ENCODE peak calls at places on chromosomes 16 and 17, in nine cellular contexts. G, N, R, W, K, E, A, T and I are unnamed samples.

GRCh38 chr16:20878682-20879147 is 21.4 kb downstream of the DCUN1D3 start:
- DNase-seq in G (no peak), N (no peak), R (no peak), W (no peak), K (no peak), E (no peak), A (no peak), T (no peak), I (no peak)

GRCh38 chr17:63293310-63293709 is 152.8 kb downstream of the CYB561 start:
- DNase-seq in G (no peak), N (no peak), R (no peak), W (no peak), K (no peak), E (no peak), A (no peak), T (no peak), I (no peak)

GRCh38 chr16:12811441-12812198 is 7.9 kb upstream of the CPPED1 start:
- DNase-seq in G (no peak), N (no peak), R (no peak), W (no peak), K (peak), E (no peak), A (no peak), T (no peak), I (no peak)

GRCh38 chr17:4739122-4740024 is at the start of the genes CXCL16 and ZMYND15:
- DNase-seq in G (peak), N (peak), R (no peak), W (peak), K (peak), E (peak), A (peak), T (peak), I (peak)

GRCh38 chr16:75733305-75734141 is 7.2 kb upstream of the CPHXL start:
- DNase-seq in G (no peak), N (no peak), R (peak), W (peak), K (peak), E (no peak), A (no peak), T (no peak), I (no peak)

GRCh38 chr16:19601083-19601976 is 45.8 kb downstream of the VPS35L start:
- DNase-seq in G (no peak), N (no peak), R (peak), W (no peak), K (no peak), E (peak), A (no peak), T (no peak), I (peak)

GRCh38 chr17:31296156-31296555 is 883 bp downstream of the OMG start:
- DNase-seq in G (no peak), N (no peak), R (no peak), W (no peak), K (no peak), E (no peak), A (no peak), T (no peak), I (no peak)

GRCh38 chr17:34721326-34721725 is 141.9 kb downstream of the TMEM132E start:
- DNase-seq in G (no peak), N (no peak), R (no peak), W (no peak), K (peak), E (no peak), A (no peak), T (no peak), I (no peak)

GRCh38 chr16:20902426-20902825 is 1.9 kb downstream of the LYRM1 start:
- DNase-seq in G (no peak), N (no peak), R (no peak), W (no peak), K (no peak), E (no peak), A (no peak), T (no peak), I (no peak)

GRCh38 chr16:30724641-30725464 is 23.4 kb upstream of the PHKG2 start:
- DNase-seq in G (peak), N (no peak), R (no peak), W (peak), K (no peak), E (no peak), A (no peak), T (no peak), I (no peak)
- H3K27ac ChIP-seq in G (peak), N (no peak), R (peak), W (no peak), K (no peak), E (no peak), A (no peak), T (no peak), I (no peak)

GRCh38 chr17:9878361-9878760 is 26.7 kb downstream of the RCVRN start:
- DNase-seq in G (no peak), N (no peak), R (no peak), W (no peak), K (no peak), E (no peak), A (no peak), T (no peak), I (no peak)

GRCh38 chr17:9872852-9873251 is 32.2 kb downstream of the RCVRN start:
- DNase-seq in G (no peak), N (no peak), R (no peak), W (peak), K (no peak), E (no peak), A (no peak), T (no peak), I (no peak)

GRCh38 chr17:9874722-9875121 is 30.3 kb downstream of the RCVRN start:
- DNase-seq in G (no peak), N (no peak), R (no peak), W (no peak), K (no peak), E (no peak), A (no peak), T (no peak), I (no peak)

GRCh38 chr17:9878791-9879525 is 26.1 kb downstream of the RCVRN start:
- DNase-seq in G (no peak), N (no peak), R (no peak), W (no peak), K (no peak), E (no peak), A (no peak), T (no peak), I (no peak)

GRCh38 chr17:9875441-9875840 is 29.6 kb downstream of the RCVRN start:
- DNase-seq in G (no peak), N (no peak), R (no peak), W (no peak), K (no peak), E (no peak), A (no peak), T (no peak), I (no peak)
- H3K27ac ChIP-seq in G (no peak), N (no peak), R (peak), W (peak), K (no peak), E (no peak), A (peak), T (no peak), I (no peak)

DNA sequence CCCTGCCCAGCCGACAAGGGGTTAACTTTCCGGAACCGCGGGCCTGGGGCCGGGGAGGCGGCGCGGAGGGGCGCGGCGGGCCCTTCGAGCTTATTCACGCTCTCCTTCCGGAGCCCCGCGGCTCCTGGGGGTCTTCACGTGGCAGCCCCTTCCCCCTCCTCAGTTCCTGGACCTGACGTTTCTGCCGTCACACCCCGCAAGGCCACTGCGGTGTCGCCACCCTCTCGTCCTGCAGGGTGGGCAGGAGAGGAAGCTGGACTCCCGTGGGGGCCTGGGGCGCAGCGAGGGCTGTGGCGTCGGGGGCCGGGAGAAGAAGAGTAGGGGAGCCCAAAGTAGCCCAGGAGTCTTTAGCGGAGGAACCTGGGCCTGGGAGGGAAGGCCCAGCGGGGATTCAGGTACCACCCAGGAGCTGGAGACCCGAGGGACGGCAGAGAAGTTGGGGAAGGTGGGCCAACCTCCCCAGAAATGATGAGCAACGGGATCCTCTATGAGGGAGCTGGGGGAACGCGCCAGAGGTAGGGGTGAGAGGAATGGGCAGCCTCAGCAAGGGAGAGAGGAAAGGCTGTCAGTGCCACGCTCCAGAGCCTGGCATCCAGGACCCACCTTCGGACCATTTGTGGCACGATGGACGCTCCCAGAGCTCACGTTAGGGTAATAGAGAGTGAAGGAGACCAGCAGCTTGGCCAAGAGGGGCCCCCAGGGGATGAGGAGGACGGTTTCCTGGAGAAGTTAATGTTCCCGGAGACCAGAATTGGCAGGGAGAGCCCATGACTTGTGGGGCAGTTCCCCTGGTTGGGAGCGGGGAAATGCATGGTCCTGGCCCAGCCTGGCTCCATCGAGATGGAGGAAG is 3.3 kb upstream of the HIC1 start:
- DNase-seq in G (peak), N (no peak), R (no peak), W (no peak), K (no peak), E (no peak), A (no peak), T (peak), I (no peak)
- H3K27ac ChIP-seq in G (no peak), N (no peak), R (peak), W (no peak), K (no peak), E (no peak), A (no peak), T (no peak), I (no peak)

GRCh38 chr17:61498595-61498994 is 46.4 kb downstream of the TBX4 start:
- DNase-seq in G (no peak), N (no peak), R (no peak), W (no peak), K (no peak), E (no peak), A (no peak), T (no peak), I (no peak)

GRCh38 chr17:61499632-61500031 is 47.4 kb downstream of the TBX4 start:
- DNase-seq in G (peak), N (no peak), R (no peak), W (no peak), K (no peak), E (no peak), A (no peak), T (no peak), I (no peak)

GRCh38 chr17:61496957-61497653 is 44.9 kb downstream of the TBX4 start:
- DNase-seq in G (no peak), N (no peak), R (no peak), W (no peak), K (no peak), E (no peak), A (no peak), T (no peak), I (no peak)

GRCh38 chr17:61496174-61496956 is 44.1 kb downstream of the TBX4 start:
- DNase-seq in G (peak), N (no peak), R (no peak), W (no peak), K (no peak), E (no peak), A (no peak), T (no peak), I (no peak)

DNA sequence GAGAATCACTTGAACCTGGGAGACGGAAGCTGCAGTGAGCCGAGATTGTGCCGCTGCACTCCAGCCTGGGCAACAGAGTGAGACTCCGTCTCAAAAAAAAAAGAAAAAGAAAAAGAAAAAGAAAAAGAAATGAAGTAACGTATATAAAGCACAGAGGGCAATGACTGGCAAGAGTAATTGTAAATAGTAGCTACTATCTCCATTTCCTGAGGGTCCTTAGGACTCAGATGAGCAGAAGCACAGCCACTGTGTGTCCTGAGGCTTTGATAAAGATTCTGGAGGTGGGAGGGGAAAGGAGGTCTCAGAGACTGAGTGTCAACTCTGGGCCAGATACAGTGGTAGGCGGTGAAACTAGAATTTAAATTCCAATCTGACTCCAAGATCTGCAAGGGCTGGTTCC is 45.8 kb downstream of the TBX4 start:
- DNase-seq in G (no peak), N (no peak), R (no peak), W (no peak), K (no peak), E (no peak), A (no peak), T (no peak), I (no peak)
- H3K27ac ChIP-seq in G (no peak), N (no peak), R (no peak), W (no peak), K (no peak), E (no peak), A (no peak), T (no peak), I (no peak)

GRCh38 chr16:31106509-31107464 is 1.4 kb upstream of the BCKDK start:
- DNase-seq in G (no peak), N (no peak), R (no peak), W (no peak), K (no peak), E (no peak), A (no peak), T (no peak), I (no peak)
- H3K27ac ChIP-seq in G (no peak), N (no peak), R (no peak), W (no peak), K (no peak), E (no peak), A (no peak), T (no peak), I (no peak)

GRCh38 chr16:85588562-85589503 is 24.3 kb upstream of the GSE1 start:
- DNase-seq in G (no peak), N (no peak), R (no peak), W (no peak), K (no peak), E (no peak), A (no peak), T (no peak), I (no peak)
- H3K27ac ChIP-seq in G (no peak), N (no peak), R (no peak), W (no peak), K (no peak), E (no peak), A (no peak), T (no peak), I (no peak)

GRCh38 chr16:68491576-68491950 is 43.3 kb upstream of the SMPD3 start:
- DNase-seq in G (no peak), N (no peak), R (no peak), W (no peak), K (no peak), E (no peak), A (no peak), T (no peak), I (no peak)
- H3K27ac ChIP-seq in G (no peak), N (no peak), R (no peak), W (no peak), K (no peak), E (no peak), A (no peak), T (no peak), I (no peak)

GRCh38 chr16:85191341-85191965 is 79.2 kb upstream of the CIBAR2 start:
- DNase-seq in G (peak), N (no peak), R (no peak), W (no peak), K (no peak), E (no peak), A (no peak), T (no peak), I (no peak)
- H3K27ac ChIP-seq in G (no peak), N (no peak), R (no peak), W (no peak), K (no peak), E (no peak), A (no peak), T (no peak), I (no peak)

GRCh38 chr17:59846391-59847165 is 46.2 kb downstream of the TUBD1 start:
- DNase-seq in G (no peak), N (peak), R (peak), W (peak), K (peak), E (no peak), A (no peak), T (peak), I (no peak)

GRCh38 chr17:59845595-59846390 is 47.0 kb downstream of the TUBD1 start:
- DNase-seq in G (no peak), N (peak), R (peak), W (peak), K (peak), E (no peak), A (peak), T (no peak), I (no peak)

GRCh38 chr17:59848778-59849177 is 44.0 kb downstream of the TUBD1 start:
- DNase-seq in G (peak), N (peak), R (peak), W (peak), K (no peak), E (no peak), A (no peak), T (peak), I (no peak)

GRCh38 chr17:59844884-59845594 is 47.7 kb downstream of the TUBD1 start:
- DNase-seq in G (no peak), N (no peak), R (no peak), W (no peak), K (no peak), E (no peak), A (no peak), T (no peak), I (no peak)

GRCh38 chr17:59848385-59848668 is 44.4 kb downstream of the TUBD1 start:
- DNase-seq in G (no peak), N (no peak), R (no peak), W (peak), K (no peak), E (no peak), A (no peak), T (no peak), I (no peak)
- H3K27ac ChIP-seq in G (peak), N (no peak), R (peak), W (peak), K (peak), E (no peak), A (peak), T (peak), I (no peak)

GRCh38 chr16:629289-630023 is 1.3 kb upstream of the WFIKKN1 start:
- DNase-seq in G (no peak), N (no peak), R (no peak), W (no peak), K (no peak), E (no peak), A (no peak), T (peak), I (no peak)
- H3K27ac ChIP-seq in G (no peak), N (no peak), R (peak), W (no peak), K (no peak), E (no peak), A (no peak), T (no peak), I (no peak)